ENCODE peak calls at places on chromosome X, in eight cellular contexts. W, O, D, Y, V, C, R and E are unnamed samples.

GRCh38 chrX:34849371-34849770 is 93.2 kb upstream of the FAM47B start:
- DNase-seq in W (peak; percentile 55), Y (no peak), R (no peak), V (no peak), D (no peak), O (no peak), C (no peak), E (peak; percentile 35)

GRCh38 chrX:1224954-1225353 is 12.5 kb upstream of the CRLF2 start:
- DNase-seq in W (no peak), O (no peak), C (no peak), Y (no peak), D (no peak), R (no peak), V (no peak), E (no peak)

GRCh38 chrX:82412851-82413250 is 1095.2 kb upstream of the POU3F4 start:
- DNase-seq in R (no peak), Y (no peak), O (no peak), W (no peak), D (no peak), V (no peak), C (no peak), E (no peak)

GRCh38 chrX:39900788-39901170 is 197.0 kb downstream of the BCOR start:
- DNase-seq in C (no peak), W (peak; percentile 25), R (no peak), O (no peak), V (no peak), D (no peak), Y (no peak), E (peak; percentile 22)

GRCh38 chrX:101483705-101484104 is 1.6 kb upstream of the ARMCX4 start:
- DNase-seq in W (no peak), V (no peak), D (no peak), O (no peak), C (no peak), R (no peak), Y (peak; percentile 13), E (peak; percentile 21)

GRCh38 chrX:8755813-8756212 is 23.9 kb upstream of the ANOS1 start:
- DNase-seq in Y (no peak), D (no peak), W (no peak), O (no peak), R (no peak), C (no peak), V (no peak), E (no peak)

GRCh38 chrX:128805236-128805635 is 718.1 kb downstream of the SMARCA1 start:
- DNase-seq in O (no peak), D (no peak), W (no peak), Y (no peak), R (no peak), C (no peak), V (no peak), E (no peak)

GRCh38 chrX:111041018-111041462 is 55.0 kb upstream of the PAK3 start:
- DNase-seq in V (no peak), D (no peak), Y (no peak), R (no peak), C (no peak), O (no peak), W (peak; percentile 88), E (peak; percentile 44)

GRCh38 chrX:43655961-43656494 is at the start of gene MAOA:
- DNase-seq in C (no peak), D (peak; percentile 80), V (peak; percentile 95), Y (peak; percentile 46), R (peak; percentile 92), W (peak; percentile 51), O (peak; percentile 11), E (no peak)

GRCh38 chrX:41027388-41027787 is 57.9 kb upstream of the USP9X start:
- DNase-seq in R (no peak), O (no peak), D (no peak), W (peak; percentile 78), Y (no peak), V (no peak), C (no peak), E (peak; percentile 89)

GRCh38 chrX:3271485-3272186 is 74.8 kb downstream of the MXRA5 start:
- DNase-seq in D (no peak), V (no peak), W (peak; percentile 60), Y (no peak), C (no peak), R (no peak), O (no peak), E (peak; percentile 84)

GRCh38 chrX:99795495-99795894 is 614.6 kb downstream of the PCDH19 start:
- DNase-seq in Y (no peak), V (no peak), O (no peak), D (no peak), W (no peak), C (no peak), R (no peak), E (no peak)

GRCh38 chrX:120559799-120560198 is 963 bp downstream of the CUL4B start:
- DNase-seq in O (peak; percentile 3), C (no peak), D (no peak), R (no peak), W (no peak), Y (no peak), V (no peak), E (no peak)

GRCh38 chrX:45824471-45824870 is 623.8 kb upstream of the DIPK2B start:
- DNase-seq in D (no peak), R (no peak), C (no peak), W (peak; percentile 95), V (peak; percentile 66), Y (peak; percentile 31), O (no peak), E (peak; percentile 92)

GRCh38 chrX:78327370-78328048 is at the start of gene CYSLTR1:
- DNase-seq in Y (no peak), O (peak; percentile 52), W (no peak), D (no peak), R (no peak), C (peak; percentile 36), V (no peak), E (no peak)

GRCh38 chrX:6941041-6941440 is 206.5 kb upstream of the STS start:
- DNase-seq in C (no peak), R (no peak), O (no peak), W (peak; percentile 1), V (no peak), Y (no peak), D (no peak), E (peak; percentile 0)

GRCh38 chrX:125090046-125090445 is 229.6 kb upstream of the TEX13C start:
- DNase-seq in W (no peak), Y (no peak), R (no peak), D (no peak), C (no peak), V (no peak), O (no peak), E (no peak)

GRCh38 chrX:53073115-53073581 is 9.0 kb upstream of the TSPYL2 start:
- DNase-seq in D (no peak), V (no peak), O (no peak), Y (no peak), R (no peak), C (no peak), W (no peak), E (no peak)

GRCh38 chrX:130009658-130010223 is 27.3 kb downstream of the BCORL1 start:
- DNase-seq in Y (no peak), C (no peak), W (no peak), V (no peak), D (no peak), O (no peak), R (no peak), E (no peak)

DNA sequence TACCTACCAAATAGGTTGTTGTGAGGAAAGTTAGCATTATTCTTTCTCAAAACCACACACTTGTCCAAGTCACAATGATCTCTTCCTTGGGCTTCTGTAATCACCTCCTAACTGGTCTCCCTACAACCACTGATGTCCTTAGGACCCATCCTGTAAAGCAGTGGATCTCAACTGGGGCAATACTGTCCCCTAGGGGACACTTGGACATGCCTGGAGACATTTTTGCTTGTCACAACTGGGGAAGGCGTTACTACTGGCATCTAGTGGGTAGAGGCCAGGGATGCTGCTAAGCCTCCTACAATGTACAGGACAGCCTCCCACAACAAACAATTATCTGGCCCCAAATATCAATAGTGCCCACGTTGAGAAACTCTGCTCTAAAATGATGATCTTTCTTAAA is 118.7 kb upstream of the AP1S2 start:
- DNase-seq in V (no peak), W (peak; percentile 54), O (peak; percentile 55), R (no peak), C (no peak), D (no peak), Y (peak; percentile 24), E (peak; percentile 23)
- TF ChIP-seq CTCF in V (no peak), W (peak; percentile 55), O (peak; percentile 42), R (peak; percentile 47), C (peak; percentile 79), D (peak; percentile 67), Y (no peak), E (peak; percentile 35)

DNA sequence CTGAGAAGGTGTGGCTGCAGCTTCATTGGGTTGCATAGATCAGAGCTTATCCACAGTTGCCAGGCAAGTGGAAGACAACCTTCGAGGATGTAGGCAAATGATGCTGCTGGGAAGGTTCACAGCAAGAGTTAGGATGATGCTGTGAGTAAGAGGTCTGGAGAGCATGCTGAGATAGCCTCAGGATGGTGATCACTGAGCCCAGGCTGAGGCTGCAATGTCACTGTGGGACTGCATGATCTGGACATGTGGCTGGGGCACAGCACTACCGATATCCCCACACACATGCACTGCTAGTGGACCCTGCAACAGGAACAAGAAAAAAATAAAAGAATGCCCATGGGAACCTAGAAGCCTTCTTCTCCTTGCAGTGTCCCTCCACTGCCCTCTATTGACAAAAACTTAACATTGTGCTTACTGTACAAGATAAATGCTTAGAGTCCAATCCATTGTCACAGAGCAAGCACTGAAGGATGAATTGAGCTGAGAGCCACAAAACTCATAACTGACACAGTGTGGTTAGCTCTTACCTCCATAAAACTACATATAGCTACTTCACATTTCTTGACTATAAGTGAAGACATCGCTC is 105.6 kb downstream of the CNKSR2 start:
- DNase-seq in Y (no peak), W (peak; percentile 67), D (no peak), C (peak; percentile 6), R (no peak), O (peak; percentile 64), V (no peak), E (peak; percentile 76)
- TF ChIP-seq CTCF in Y (peak; percentile 32), W (peak; percentile 79), D (peak; percentile 66), C (peak; percentile 66), R (peak; percentile 52), O (peak; percentile 76), V (peak; percentile 54), E (peak; percentile 72)

DNA sequence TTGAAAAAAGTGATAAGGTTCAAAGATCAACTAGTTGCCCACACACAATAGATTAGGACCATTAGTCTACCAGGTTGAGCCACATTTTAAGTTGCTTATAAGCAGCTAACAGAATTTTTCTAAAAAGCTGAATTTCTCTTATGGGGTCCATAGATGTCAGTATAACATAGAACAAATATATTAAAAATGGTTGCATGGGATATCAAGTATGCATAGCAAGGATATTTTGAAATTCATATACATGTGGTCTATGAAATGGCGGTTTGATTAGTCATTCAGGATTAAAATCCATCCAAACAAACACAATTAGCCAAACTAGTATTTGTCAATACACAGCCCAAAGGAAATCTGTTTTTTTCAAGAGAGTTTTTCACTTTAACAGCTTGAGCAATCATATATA is 33.5 kb upstream of the AMOT start:
- DNase-seq in C (no peak), V (no peak), W (peak; percentile 16), D (no peak), O (no peak), R (no peak), Y (no peak), E (no peak)
- TF ChIP-seq CTCF in C (no peak), V (peak; percentile 9), W (no peak), D (no peak), O (no peak), R (no peak), Y (no peak), E (no peak)

GRCh38 chrX:77114501-77114900 is 332.7 kb upstream of the FGF16 start:
- DNase-seq in D (no peak), V (no peak), Y (no peak), R (no peak), O (no peak), W (no peak), C (no peak), E (no peak)

GRCh38 chrX:77118686-77119085 is 328.5 kb upstream of the FGF16 start:
- DNase-seq in D (no peak), R (no peak), O (no peak), C (no peak), V (no peak), Y (no peak), W (no peak), E (no peak)

GRCh38 chrX:77119706-77120105 is 327.5 kb upstream of the FGF16 start:
- DNase-seq in V (no peak), Y (no peak), W (no peak), O (no peak), C (no peak), D (no peak), R (no peak), E (no peak)
- TF ChIP-seq CTCF in V (no peak), Y (no peak), W (no peak), O (no peak), C (no peak), D (no peak), R (no peak), E (no peak)